ENCODE peak calls at places on chromosomes 11 and 22, in nine cellular contexts. P, R, J, W, M, L, O, G and I are unnamed samples.

GRCh38 chr11:10803676-10804075 is 5.0 kb downstream of the EIF4G2 start:
- DNase-seq in J (no peak), W (no peak), G (no peak), P (no peak), O (no peak), M (no peak), R (no peak), L (no peak), I (no peak)

GRCh38 chr11:126415669-126416420 is 60.4 kb downstream of the ST3GAL4 start:
- DNase-seq in O (no peak), G (no peak), R (peak), W (no peak), M (peak), L (no peak), P (peak), J (no peak), I (peak)

GRCh38 chr11:87603887-87604286 is 566.2 kb downstream of the TMEM135 start:
- DNase-seq in L (no peak), J (no peak), P (no peak), O (no peak), R (no peak), W (no peak), M (no peak), G (no peak), I (no peak)

GRCh38 chr22:27749597-27750225 is 51.8 kb downstream of the MN1 start:
- DNase-seq in L (peak), J (no peak), R (peak), W (no peak), O (peak), M (no peak), G (no peak), P (no peak), I (peak)

GRCh38 chr11:63907808-63908530 is 9.0 kb downstream of the RCOR2 start:
- DNase-seq in W (no peak), M (no peak), J (no peak), L (no peak), O (peak), G (no peak), P (no peak), R (no peak), I (no peak)

GRCh38 chr11:66685276-66686099 is 7.8 kb upstream of the RBM4B start:
- DNase-seq in R (no peak), L (no peak), M (no peak), P (no peak), W (no peak), O (no peak), G (no peak), J (no peak), I (no peak)

GRCh38 chr11:28619870-28620540 is 511.8 kb downstream of the METTL15 start:
- DNase-seq in W (no peak), M (no peak), P (no peak), R (peak), J (no peak), L (peak), O (no peak), G (peak), I (peak)

GRCh38 chr22:49784987-49785614 is 42.6 kb downstream of the BRD1 start:
- DNase-seq in W (no peak), P (no peak), M (no peak), L (no peak), G (no peak), O (no peak), J (no peak), R (no peak), I (no peak)

GRCh38 chr11:19241260-19242183 is 777 bp upstream of the E2F8 start:
- DNase-seq in O (peak), G (no peak), W (peak), P (peak), J (no peak), M (peak), L (no peak), R (no peak), I (peak)

GRCh38 chr11:96338910-96339703 is 3.9 kb downstream of the MAML2 start:
- DNase-seq in M (peak), R (peak), O (no peak), G (no peak), P (peak), W (peak), L (peak), J (no peak), I (peak)

GRCh38 chr11:102528618-102529017 is 1.9 kb downstream of the MMP7 start:
- DNase-seq in P (no peak), W (no peak), O (no peak), G (no peak), J (no peak), L (no peak), R (no peak), M (no peak), I (peak)

GRCh38 chr11:49208006-49208721 is at the start of gene FOLH1:
- DNase-seq in J (no peak), M (peak), P (peak), R (peak), L (no peak), W (peak), G (peak), O (no peak), I (peak)

GRCh38 chr11:63609971-63610580 is 4.2 kb downstream of the PLAAT3 start:
- DNase-seq in L (no peak), W (no peak), J (no peak), M (no peak), O (no peak), P (no peak), R (no peak), G (no peak), I (no peak)

GRCh38 chr22:25202290-25202921 is 2.7 kb downstream of the CRYBB3 start:
- DNase-seq in O (peak), G (no peak), P (peak), L (peak), M (peak), W (peak), J (peak), R (peak), I (peak)

GRCh38 chr11:74546752-74547151 is 45.6 kb upstream of the POLD3 start:
- DNase-seq in O (no peak), W (no peak), J (peak), G (peak), R (no peak), P (peak), L (no peak), M (no peak), I (no peak)

GRCh38 chr11:73325036-73325981 is 17.2 kb downstream of the ARHGEF17 start:
- DNase-seq in P (no peak), M (peak), W (peak), L (peak), O (no peak), G (no peak), R (peak), J (no peak), I (peak)

GRCh38 chr22:38987171-38987895 is 5.2 kb downstream of the APOBEC3B start:
- DNase-seq in J (no peak), W (no peak), G (no peak), R (no peak), L (no peak), M (no peak), P (no peak), O (no peak), I (no peak)

GRCh38 chr11:57340228-57340627 is 2.1 kb downstream of the P2RX3 start:
- DNase-seq in J (no peak), R (no peak), M (no peak), W (no peak), L (no peak), P (no peak), O (peak), G (no peak), I (peak)

GRCh38 chr11:59207988-59208432 is 4.7 kb downstream of the MPEG1 start:
- DNase-seq in G (peak), M (no peak), R (peak), P (no peak), O (peak), W (peak), J (no peak), L (peak), I (peak)

GRCh38 chr11:106724293-106724892 is 293.9 kb downstream of the GUCY1A2 start:
- DNase-seq in L (no peak), W (no peak), M (no peak), G (no peak), J (no peak), O (no peak), P (no peak), R (peak), I (peak)

GRCh38 chr22:24807284-24807950 is 1.4 kb downstream of the SGSM1 start:
- DNase-seq in R (peak), O (peak), P (no peak), G (no peak), M (peak), W (no peak), L (peak), J (no peak), I (peak)

GRCh38 chr11:46281374-46281831 is 3.9 kb downstream of the CREB3L1 start:
- DNase-seq in O (peak), G (no peak), W (no peak), L (no peak), P (peak), R (peak), M (no peak), J (no peak), I (peak)

GRCh38 chr22:40720538-40721256 is 41.4 kb downstream of the MCHR1 start:
- DNase-seq in R (peak), M (no peak), P (no peak), W (no peak), G (no peak), L (no peak), J (no peak), O (no peak), I (no peak)

GRCh38 chr11:112177610-112178009 is 2.3 kb downstream of the BCO2 start:
- DNase-seq in L (no peak), W (no peak), R (no peak), J (no peak), O (no peak), P (no peak), G (no peak), M (no peak), I (no peak)

GRCh38 chr22:17896552-17896951 is 122.3 kb upstream of the BID start:
- DNase-seq in G (no peak), M (peak), L (no peak), R (peak), P (no peak), W (no peak), O (peak), J (no peak), I (peak)

GRCh38 chr11:122786896-122787295 is 51.4 kb upstream of the CRTAM start:
- DNase-seq in J (no peak), O (no peak), R (no peak), W (no peak), L (no peak), P (no peak), G (no peak), M (no peak), I (no peak)

GRCh38 chr11:15815246-15816209 is 540.8 kb downstream of the SOX6 start:
- DNase-seq in W (no peak), G (no peak), O (no peak), R (peak), M (no peak), J (no peak), P (peak), L (no peak), I (peak)

GRCh38 chr22:30210235-30210831 is 36.2 kb downstream of the LIF start:
- DNase-seq in M (no peak), P (no peak), G (peak), W (no peak), L (peak), J (no peak), R (peak), O (peak), I (peak)

GRCh38 chr11:40321537-40321936 is 1137.9 kb downstream of the LRRC4C start:
- DNase-seq in G (no peak), J (no peak), M (no peak), O (no peak), W (no peak), P (no peak), R (no peak), L (no peak), I (no peak)

GRCh38 chr11:65027213-65028067 is at the start of gene SNX15:
- DNase-seq in G (peak), P (peak), W (peak), R (peak), J (peak), L (peak), M (peak), O (peak), I (peak)

GRCh38 chr11:45659031-45659817 is 6.2 kb downstream of the CHST1 start:
- DNase-seq in J (no peak), M (no peak), W (no peak), L (no peak), R (no peak), G (no peak), P (no peak), O (no peak), I (no peak)

GRCh38 chr22:18144105-18144504 is 5.9 kb upstream of the USP18 start:
- DNase-seq in M (no peak), G (no peak), L (no peak), O (no peak), R (no peak), P (no peak), W (no peak), J (no peak), I (no peak)

GRCh38 chr11:57644748-57645715 is 4.7 kb downstream of the YPEL4 start:
- DNase-seq in J (peak), W (peak), O (peak), R (peak), G (no peak), M (peak), L (peak), P (peak), I (peak)

GRCh38 chr11:44388828-44389645 is 79.1 kb upstream of the ALX4 start:
- DNase-seq in G (no peak), L (no peak), O (peak), J (no peak), P (no peak), M (no peak), W (no peak), R (no peak), I (peak)

GRCh38 chr11:12754582-12755250 is 80.5 kb downstream of the TEAD1 start:
- DNase-seq in R (no peak), L (no peak), W (no peak), O (no peak), M (no peak), G (no peak), P (no peak), J (no peak), I (no peak)

GRCh38 chr11:126304457-126305072 is 705 bp downstream of the DCPS start:
- DNase-seq in M (no peak), G (no peak), J (no peak), P (no peak), L (no peak), W (peak), R (no peak), O (no peak), I (no peak)

GRCh38 chr22:35312198-35313059 is 12.7 kb downstream of the TOM1 start:
- DNase-seq in J (no peak), G (no peak), O (no peak), R (no peak), W (peak), M (no peak), P (peak), L (peak), I (peak)

GRCh38 chr11:114179234-114179941 is 116.8 kb upstream of the NNMT start:
- DNase-seq in J (peak), R (peak), O (no peak), W (no peak), L (peak), P (peak), G (no peak), M (peak), I (peak)

GRCh38 chr11:114178656-114179055 is 117.5 kb upstream of the NNMT start:
- DNase-seq in W (no peak), G (no peak), O (no peak), J (no peak), M (no peak), R (no peak), P (no peak), L (no peak), I (no peak)

GRCh38 chr11:114181195-114181594 is 115.0 kb upstream of the NNMT start:
- DNase-seq in G (no peak), M (no peak), R (no peak), O (no peak), P (no peak), W (no peak), L (no peak), J (no peak), I (no peak)

GRCh38 chr11:114181752-114182151 is 114.4 kb upstream of the NNMT start:
- DNase-seq in J (no peak), R (no peak), L (no peak), P (no peak), W (no peak), M (no peak), O (no peak), G (no peak), I (no peak)

GRCh38 chr11:114180301-114181055 is 115.7 kb upstream of the NNMT start:
- DNase-seq in M (no peak), G (no peak), J (no peak), L (no peak), P (peak), W (no peak), O (peak), R (peak), I (no peak)
- TF ChIP-seq CTCF in M (peak), G (peak), J (no peak), L (peak), P (peak), W (peak), O (peak), R (peak), I (peak)

GRCh38 chr11:26569646-26570045 is 2.4 kb downstream of the MUC15 start:
- DNase-seq in G (no peak), W (no peak), R (no peak), L (no peak), P (no peak), M (no peak), O (no peak), J (no peak), I (no peak)
- H3K4me3 ChIP-seq in G (no peak), W (no peak), R (no peak), L (no peak), P (no peak), M (no peak), O (no peak), J (no peak), I (no peak)

DNA sequence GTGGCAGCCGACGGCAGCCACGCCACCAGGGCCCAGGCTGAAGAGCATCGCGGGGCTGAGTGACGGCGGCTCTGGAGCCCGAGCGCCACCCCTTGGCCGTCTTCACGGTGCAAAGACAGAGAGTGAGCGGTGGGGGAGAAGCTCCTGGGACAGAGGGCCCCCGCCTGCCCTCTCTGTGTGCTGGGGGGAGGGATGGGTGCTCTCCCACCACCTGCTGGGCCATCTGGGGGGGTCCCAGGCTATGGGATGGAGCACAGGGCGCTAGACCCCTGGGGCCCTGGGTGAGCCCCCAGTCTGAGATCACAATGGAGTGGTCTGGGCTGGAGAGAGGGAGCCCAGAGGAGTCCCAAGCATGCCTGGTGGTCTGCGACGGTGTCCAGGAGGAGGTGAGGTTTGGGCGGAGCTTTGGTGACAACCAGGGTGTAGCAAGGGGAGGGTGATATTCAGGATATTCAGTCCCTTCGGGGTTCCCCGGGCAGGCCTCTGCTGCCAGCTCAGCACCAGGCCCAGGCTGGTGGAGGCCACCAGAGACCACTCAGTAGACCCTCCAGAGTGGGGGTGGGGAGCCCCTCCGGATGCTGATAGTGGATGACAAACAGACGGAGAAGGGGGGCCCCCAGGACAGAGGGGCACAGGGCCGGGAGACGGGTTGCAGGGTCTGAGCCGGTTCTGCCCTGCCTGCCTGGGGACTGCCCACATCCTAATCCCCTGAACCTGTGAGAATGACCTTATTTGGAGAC is 78.1 kb upstream of the PRR5 start:
- DNase-seq in M (no peak), J (no peak), O (peak), G (no peak), R (peak), P (no peak), L (peak), W (peak), I (peak)
- TF ChIP-seq CTCF in M (peak), J (no peak), O (peak), G (peak), R (peak), P (no peak), L (peak), W (peak), I (peak)

DNA sequence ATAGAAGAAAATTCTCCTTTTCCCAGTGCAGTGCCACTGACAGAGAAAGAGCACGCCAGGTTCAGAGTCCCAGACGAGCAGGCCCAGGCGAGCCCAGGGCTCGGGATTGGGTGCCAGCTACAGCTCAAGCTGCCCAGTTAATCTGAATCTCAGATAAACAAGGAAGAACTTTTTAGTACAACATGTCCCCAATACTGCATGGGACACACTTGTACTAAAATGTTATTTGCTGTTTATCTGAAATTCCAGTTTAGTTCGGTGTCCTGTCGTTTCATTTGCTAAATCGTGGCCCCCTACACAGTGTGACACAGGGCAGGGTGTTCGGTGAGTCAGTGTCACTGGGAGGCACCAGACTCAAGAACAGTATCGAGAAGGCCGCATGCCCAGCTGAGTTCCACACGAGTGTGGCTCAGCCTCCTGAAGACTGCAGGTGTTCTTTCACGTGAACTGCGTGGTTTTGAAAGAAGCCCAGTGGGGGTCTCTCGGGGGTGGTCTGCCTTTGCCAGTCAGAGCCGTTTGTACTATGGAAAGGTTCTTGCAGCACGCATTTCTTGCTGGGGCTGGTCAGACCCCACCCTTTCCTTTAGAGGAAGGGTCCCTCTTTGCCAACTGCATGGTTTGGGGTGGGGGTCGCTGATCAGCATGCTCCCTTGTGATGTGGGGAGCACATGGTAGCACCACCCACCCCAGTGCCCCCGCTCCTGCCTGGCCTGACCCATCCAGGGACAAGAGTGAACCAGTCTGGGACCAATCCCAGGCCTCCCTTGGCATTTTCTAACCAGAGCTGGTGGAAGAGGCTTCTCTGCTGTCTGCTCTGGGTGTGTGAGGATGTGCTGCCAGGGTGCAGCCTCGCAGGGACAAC is 115.6 kb upstream of the B3GAT1 start:
- DNase-seq in O (no peak), P (peak), M (no peak), R (no peak), J (no peak), W (no peak), G (no peak), L (no peak), I (no peak)
- H3K4me3 ChIP-seq in O (no peak), P (no peak), M (no peak), R (no peak), J (no peak), W (no peak), G (no peak), L (no peak), I (no peak)

GRCh38 chr22:31451709-31452571 is 37.7 kb downstream of the EIF4ENIF1 start:
- DNase-seq in J (no peak), M (no peak), L (peak), R (peak), W (peak), G (peak), O (peak), P (peak), I (peak)
- TF ChIP-seq CTCF in J (no peak), M (peak), L (peak), R (peak), W (peak), G (peak), O (peak), P (peak), I (peak)